ENCODE peak calls at places on chromosomes 2 and 18, in seven cellular contexts. P, J, U, E, O, Z and C are unnamed samples.

GRCh38 chr2:143473206-143473605 is 344.0 kb downstream of the ARHGAP15 start:
- DNase-seq in P (peak), J (no peak), U (peak), E (no peak), O (peak), Z (no peak), C (peak)

GRCh38 chr2:96772903-96773675 is 12.4 kb downstream of the CNNM4 start:
- DNase-seq in P (no peak), J (no peak), U (no peak), E (no peak), O (no peak), Z (no peak), C (no peak)

GRCh38 chr2:15223887-15224286 is 337.2 kb downstream of the NBAS start:
- DNase-seq in P (peak), J (no peak), U (peak), E (no peak), O (peak), Z (no peak), C (peak)

GRCh38 chr2:71070294-71071025 is 2.0 kb downstream of the NAGK start:
- DNase-seq in P (peak), J (no peak), U (peak), E (no peak), O (no peak), Z (peak), C (no peak)

GRCh38 chr18:50780144-50780543 is 39.7 kb downstream of the MRO start:
- DNase-seq in P (no peak), J (no peak), U (no peak), E (no peak), O (no peak), Z (no peak), C (no peak)

GRCh38 chr2:188870289-188870688 is 103.9 kb upstream of the COL3A1 start:
- DNase-seq in P (peak), J (no peak), U (peak), E (no peak), O (no peak), Z (no peak), C (peak)

GRCh38 chr2:83991992-83992391 is 467.1 kb downstream of the SUCLG1 start:
- DNase-seq in P (no peak), J (no peak), U (no peak), E (no peak), O (no peak), Z (peak), C (no peak)

GRCh38 chr2:71064754-71065621 is 3.5 kb upstream of the NAGK start:
- DNase-seq in P (peak), J (no peak), U (peak), E (no peak), O (no peak), Z (no peak), C (no peak)

GRCh38 chr2:236939751-236940229 is 145.9 kb upstream of the COPS8 start:
- DNase-seq in P (peak), J (no peak), U (no peak), E (no peak), O (no peak), Z (no peak), C (no peak)

GRCh38 chr2:62478093-62478580 is 27.9 kb downstream of the TMEM17 start:
- DNase-seq in P (peak), J (peak), U (peak), E (no peak), O (no peak), Z (no peak), C (no peak)

GRCh38 chr18:46278481-46279465 is 174.6 kb downstream of the HAUS1 start:
- DNase-seq in P (peak), J (no peak), U (peak), E (no peak), O (peak), Z (no peak), C (no peak)

GRCh38 chr2:238820909-238821308 is 27.0 kb upstream of the TWIST2 start:
- DNase-seq in P (peak), J (no peak), U (peak), E (no peak), O (no peak), Z (no peak), C (peak)

GRCh38 chr2:64770781-64771334 is 117.1 kb upstream of the SERTAD2 start:
- DNase-seq in P (peak), J (no peak), U (peak), E (peak), O (peak), Z (no peak), C (peak)

GRCh38 chr2:30252723-30253688 is 21.7 kb downstream of the LBH start:
- DNase-seq in P (peak), J (no peak), U (peak), E (peak), O (no peak), Z (no peak), C (peak)

GRCh38 chr2:70641263-70641784 is 87.7 kb upstream of the TGFA start:
- DNase-seq in P (no peak), J (no peak), U (no peak), E (no peak), O (no peak), Z (no peak), C (no peak)

GRCh38 chr2:159088906-159089305 is 120.5 kb downstream of the TANC1 start:
- DNase-seq in P (no peak), J (no peak), U (no peak), E (no peak), O (no peak), Z (no peak), C (no peak)

GRCh38 chr18:69947361-69948106 is at the start of gene CD226:
- DNase-seq in P (no peak), J (no peak), U (no peak), E (no peak), O (no peak), Z (no peak), C (no peak)

GRCh38 chr2:43220982-43221659 is 5.3 kb downstream of the ZFP36L2 start:
- DNase-seq in P (peak), J (no peak), U (peak), E (peak), O (peak), Z (no peak), C (peak)

GRCh38 chr18:3901811-3902210 is 451.8 kb downstream of the TGIF1 start:
- DNase-seq in P (no peak), J (no peak), U (no peak), E (no peak), O (no peak), Z (no peak), C (no peak)

GRCh38 chr2:183709829-183710228 is 585.6 kb downstream of the NUP35 start:
- DNase-seq in P (no peak), J (no peak), U (no peak), E (no peak), O (no peak), Z (no peak), C (no peak)

GRCh38 chr18:73742959-73743358 is 404.7 kb downstream of the FBXO15 start:
- DNase-seq in P (no peak), J (no peak), U (no peak), E (no peak), O (no peak), Z (no peak), C (no peak)

GRCh38 chr2:233461481-233461891 is 105.1 kb downstream of the USP40 start:
- DNase-seq in P (no peak), J (no peak), U (no peak), E (no peak), O (no peak), Z (no peak), C (no peak)

GRCh38 chr18:63319383-63320040 is at the start of gene BCL2:
- DNase-seq in P (peak), J (no peak), U (peak), E (peak), O (no peak), Z (no peak), C (no peak)

GRCh38 chr18:63322246-63322645 is 2.7 kb upstream of the BCL2 start:
- DNase-seq in P (no peak), J (no peak), U (no peak), E (no peak), O (no peak), Z (no peak), C (no peak)

GRCh38 chr18:63320041-63320689 is 596 bp upstream of the BCL2 start:
- DNase-seq in P (peak), J (peak), U (peak), E (peak), O (no peak), Z (peak), C (no peak)

GRCh38 chr18:63320690-63321265 is 1.2 kb upstream of the BCL2 start:
- DNase-seq in P (no peak), J (peak), U (peak), E (peak), O (no peak), Z (no peak), C (no peak)

GRCh38 chr18:63321291-63321690 is 1.7 kb upstream of the BCL2 start:
- DNase-seq in P (no peak), J (peak), U (no peak), E (no peak), O (no peak), Z (no peak), C (no peak)
- H3K4me3 ChIP-seq in P (no peak), J (peak), U (no peak), E (no peak), O (peak), Z (no peak), C (no peak)

DNA sequence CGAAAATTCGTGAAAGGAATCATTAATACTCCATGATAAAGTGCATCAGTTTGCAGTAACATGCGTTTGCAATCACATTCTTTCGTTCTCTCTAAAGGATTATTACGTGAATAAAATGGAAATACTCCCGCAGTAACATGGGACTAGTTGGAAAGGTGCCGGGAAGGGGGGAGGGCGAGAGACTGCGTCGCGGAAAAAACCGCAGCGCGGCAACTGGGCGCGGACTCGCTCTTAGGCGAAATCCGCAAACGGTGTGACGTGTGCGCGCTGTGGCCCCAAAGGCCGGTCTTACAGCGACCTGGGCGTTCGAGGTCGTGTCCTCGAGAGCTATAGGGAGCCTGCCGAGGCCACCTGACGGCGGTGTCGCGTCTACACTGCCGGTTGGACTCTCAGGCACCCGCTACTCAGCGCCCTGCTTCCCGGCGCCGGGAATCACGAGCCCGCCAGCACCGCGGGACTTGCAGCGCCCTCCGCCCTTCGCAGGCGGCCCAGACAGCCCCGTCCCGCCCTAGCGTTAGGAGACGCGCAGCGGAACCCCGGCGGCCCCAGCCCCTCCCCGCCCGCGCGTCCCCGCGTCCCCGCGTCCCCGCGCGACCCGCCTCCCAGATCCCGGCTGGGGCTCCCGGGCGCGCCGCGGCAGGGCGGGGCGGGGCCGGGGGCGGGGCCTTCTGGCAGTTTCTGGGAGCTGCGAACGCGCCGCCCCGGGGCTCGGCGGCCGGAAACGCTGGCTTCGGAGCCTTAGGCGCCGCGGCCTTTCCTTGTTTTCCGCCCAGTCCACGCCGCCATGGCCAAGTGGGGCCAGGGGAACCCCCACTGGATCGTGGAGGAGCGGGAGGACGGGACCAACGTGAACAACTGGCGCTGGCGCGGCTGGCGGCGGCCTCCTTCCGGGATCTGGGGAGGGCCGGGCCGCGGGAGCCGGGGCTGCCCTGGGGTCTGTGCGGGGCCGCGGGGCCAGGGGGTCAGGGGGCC is 15.1 kb downstream of the C2orf74 start:
- DNase-seq in P (peak), J (peak), U (peak), E (peak), O (peak), Z (peak), C (peak)
- TF ChIP-seq CTCF in P (no peak), J (no peak), U (no peak), E (peak), O (no peak), Z (no peak), C (no peak)

GRCh38 chr2:16656087-16656486 is 9.5 kb downstream of the CYRIA start:
- DNase-seq in P (no peak), J (no peak), U (no peak), E (no peak), O (no peak), Z (no peak), C (no peak)

GRCh38 chr2:16654775-16655456 is 10.7 kb downstream of the CYRIA start:
- DNase-seq in P (no peak), J (no peak), U (no peak), E (no peak), O (no peak), Z (no peak), C (no peak)

GRCh38 chr2:16658082-16658481 is 7.6 kb downstream of the CYRIA start:
- DNase-seq in P (no peak), J (no peak), U (no peak), E (no peak), O (no peak), Z (no peak), C (no peak)

GRCh38 chr2:16655457-16655837 is 10.2 kb downstream of the CYRIA start:
- DNase-seq in P (no peak), J (no peak), U (no peak), E (no peak), O (no peak), Z (no peak), C (no peak)

DNA sequence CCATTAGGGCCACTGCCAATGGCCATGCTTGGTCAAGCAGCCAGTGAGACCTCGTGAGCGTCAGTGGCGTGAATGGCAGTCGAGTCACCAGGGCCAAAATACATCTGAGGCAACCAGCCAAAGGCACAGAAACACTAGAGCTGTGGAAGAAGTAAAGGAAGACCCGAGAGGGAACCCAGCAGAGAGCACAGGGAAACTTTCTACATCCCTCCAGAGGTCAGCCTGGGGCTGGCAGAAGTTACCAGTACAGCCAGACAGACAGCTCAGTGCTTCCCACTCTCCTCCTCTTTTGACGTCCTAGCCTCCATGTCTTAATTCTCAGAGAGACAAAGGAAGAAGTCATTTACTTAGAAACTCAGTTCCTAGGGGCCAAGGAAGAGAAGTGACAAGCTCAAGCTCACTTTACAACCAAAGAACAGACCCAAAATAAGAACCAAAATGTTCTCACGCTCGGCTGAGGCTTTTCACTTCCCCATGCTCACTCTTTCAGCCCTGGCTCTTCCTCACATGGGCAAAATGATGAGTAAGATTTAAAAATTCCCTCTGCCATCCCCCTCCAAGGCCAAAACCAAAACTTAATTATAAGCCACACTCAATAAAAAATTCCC is 8.7 kb downstream of the CYRIA start:
- DNase-seq in P (no peak), J (no peak), U (no peak), E (no peak), O (no peak), Z (no peak), C (no peak)
- H3K4me3 ChIP-seq in P (no peak), J (no peak), U (no peak), E (no peak), O (no peak), Z (no peak), C (no peak)

GRCh38 chr18:52352920-52353319 is 12.9 kb downstream of the DCC start:
- DNase-seq in P (no peak), J (no peak), U (no peak), E (no peak), O (no peak), Z (no peak), C (no peak)

GRCh38 chr18:52343138-52343537 is 3.1 kb downstream of the DCC start:
- DNase-seq in P (no peak), J (no peak), U (no peak), E (no peak), O (no peak), Z (no peak), C (no peak)

GRCh38 chr18:52345428-52345827 is 5.4 kb downstream of the DCC start:
- DNase-seq in P (no peak), J (no peak), U (no peak), E (no peak), O (no peak), Z (no peak), C (no peak)

GRCh38 chr18:52343731-52344340 is 3.8 kb downstream of the DCC start:
- DNase-seq in P (no peak), J (no peak), U (no peak), E (no peak), O (no peak), Z (no peak), C (no peak)

GRCh38 chr18:52348209-52348608 is 8.2 kb downstream of the DCC start:
- DNase-seq in P (no peak), J (no peak), U (no peak), E (no peak), O (no peak), Z (no peak), C (no peak)
- TF ChIP-seq CTCF in P (peak), J (no peak), U (no peak), E (no peak), O (peak), Z (no peak), C (peak)

DNA sequence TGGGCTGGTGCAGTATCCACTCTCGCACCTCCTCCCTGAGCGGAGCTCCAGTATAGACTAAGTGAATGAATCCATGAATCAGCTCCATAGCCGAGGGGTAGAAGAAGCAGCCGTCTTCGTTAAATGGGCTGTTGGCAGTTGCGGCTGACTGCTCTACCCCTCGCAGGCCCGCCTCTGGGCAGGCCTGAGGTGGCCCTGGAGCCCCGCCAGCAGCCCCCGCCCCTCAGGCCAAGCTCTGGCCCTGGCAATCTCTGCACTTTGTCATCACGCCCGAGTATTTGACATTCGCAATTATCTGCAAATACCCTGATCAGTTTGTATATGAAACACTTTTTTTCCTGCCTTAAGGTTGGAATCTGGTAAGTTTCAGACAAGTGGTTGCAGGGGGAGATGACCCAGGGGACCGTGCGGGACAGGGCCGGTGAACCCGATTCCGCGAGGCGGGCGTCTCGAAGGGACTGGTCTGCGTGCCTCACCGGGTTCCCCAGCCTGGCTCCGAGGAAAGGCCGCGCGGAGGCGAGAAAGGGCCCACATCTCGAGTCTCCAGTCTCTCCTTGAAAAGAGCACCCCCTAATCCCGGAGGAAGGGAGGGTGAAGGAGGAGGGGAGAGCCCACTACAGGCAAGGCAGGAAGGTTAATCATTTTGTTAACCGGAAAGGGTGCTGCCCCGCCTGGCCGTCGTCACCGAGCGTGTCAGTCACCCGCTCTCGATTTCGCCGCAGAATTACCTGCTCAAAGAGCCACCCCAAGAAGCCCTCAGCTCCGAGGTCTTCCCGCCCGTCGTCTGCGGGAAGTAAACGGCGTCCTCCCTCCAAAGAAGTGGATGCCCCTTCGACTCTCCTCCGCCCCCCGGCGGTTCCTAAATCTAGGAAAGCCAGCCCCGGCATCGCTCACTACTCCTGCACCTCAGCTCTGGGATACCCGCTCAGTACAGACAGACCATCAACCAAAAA is 11.1 kb upstream of the SATB2 start:
- DNase-seq in P (no peak), J (no peak), U (no peak), E (no peak), O (no peak), Z (no peak), C (no peak)
- H3K4me3 ChIP-seq in P (no peak), J (no peak), U (peak), E (no peak), O (no peak), Z (no peak), C (no peak)

GRCh38 chr2:166128156-166128505 is 311 bp upstream of the SCN1A start:
- DNase-seq in P (no peak), J (no peak), U (no peak), E (no peak), O (no peak), Z (no peak), C (no peak)

GRCh38 chr2:166126014-166126639 is 1.7 kb downstream of the SCN1A start:
- DNase-seq in P (peak), J (no peak), U (peak), E (no peak), O (no peak), Z (no peak), C (peak)

GRCh38 chr2:166125557-166125956 is 2.3 kb downstream of the SCN1A start:
- DNase-seq in P (no peak), J (no peak), U (no peak), E (no peak), O (no peak), Z (no peak), C (no peak)

GRCh38 chr2:166127217-166128155 is at the start of gene SCN1A:
- DNase-seq in P (peak), J (no peak), U (peak), E (no peak), O (peak), Z (peak), C (no peak)
- TF ChIP-seq CTCF in P (peak), J (peak), U (peak), E (peak), O (peak), Z (peak), C (peak)

DNA sequence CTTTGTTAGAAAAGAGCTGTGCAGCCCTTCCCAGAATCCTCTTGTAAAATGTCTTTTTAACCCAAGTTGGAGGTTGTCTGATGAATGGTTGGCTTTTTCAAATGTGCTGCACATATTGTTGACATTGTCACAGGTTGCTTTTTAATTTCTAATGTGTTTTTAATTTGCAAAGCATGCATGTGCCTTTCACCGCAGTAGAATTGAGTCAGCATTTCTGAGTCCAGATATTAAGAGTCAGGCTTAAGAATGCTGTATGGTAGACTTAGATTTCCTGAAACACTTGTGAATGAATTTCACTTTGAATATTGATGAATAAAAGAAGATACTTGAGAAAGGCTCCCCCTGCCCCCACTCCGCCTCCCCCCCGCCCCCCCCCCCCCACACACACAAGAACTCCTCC is 120.9 kb downstream of the GREB1L start:
- DNase-seq in P (peak), J (no peak), U (no peak), E (no peak), O (peak), Z (no peak), C (peak)
- H3K4me3 ChIP-seq in P (no peak), J (no peak), U (no peak), E (no peak), O (no peak), Z (no peak), C (no peak)